ENCODE peak calls at places on chromosomes 7 and 10, in nine cellular contexts. V, K, O, U, C, T, A, I and P are unnamed samples.

GRCh38 chr7:137879357-137880158 is 32.8 kb upstream of the DGKI start:
- DNase-seq in V (no peak), K (no peak), O (no peak), U (no peak), C (no peak), T (no peak), A (peak; percentile 70), I (no peak), P (peak; percentile 50)

GRCh38 chr10:96556003-96556402 is 30.8 kb downstream of the TM9SF3 start:
- DNase-seq in V (no peak), K (no peak), O (no peak), U (no peak), C (no peak), T (no peak), A (no peak), I (peak; percentile 18), P (no peak)

GRCh38 chr10:11377267-11377666 is 234.2 kb downstream of the USP6NL start:
- DNase-seq in V (no peak), K (no peak), O (no peak), U (no peak), C (no peak), T (no peak), A (no peak), I (no peak), P (no peak)

GRCh38 chr7:50687575-50688261 is 95.0 kb downstream of the GRB10 start:
- DNase-seq in V (no peak), K (no peak), O (no peak), U (no peak), C (no peak), T (no peak), A (no peak), I (peak; percentile 40), P (no peak)

GRCh38 chr10:129725890-129726631 is 238.0 kb downstream of the EBF3 start:
- DNase-seq in V (no peak), K (no peak), O (no peak), U (no peak), C (no peak), T (no peak), A (peak; percentile 51), I (no peak), P (no peak)

GRCh38 chr10:127414024-127414423 is 135.1 kb upstream of the NPS start:
- DNase-seq in V (no peak), K (no peak), O (no peak), U (no peak), C (no peak), T (no peak), A (no peak), I (no peak), P (no peak)

GRCh38 chr10:37434091-37434490 is 308.7 kb downstream of the ANKRD30A start:
- DNase-seq in V (no peak), K (no peak), O (no peak), U (no peak), C (no peak), T (no peak), A (no peak), I (no peak), P (no peak)

GRCh38 chr7:90210475-90210874 is 1.1 kb upstream of the STEAP2 start:
- DNase-seq in V (no peak), K (no peak), O (no peak), U (no peak), C (no peak), T (no peak), A (no peak), I (no peak), P (no peak)

GRCh38 chr10:606767-607544 is 82.5 kb downstream of the DIP2C start:
- DNase-seq in V (no peak), K (no peak), O (no peak), U (no peak), C (no peak), T (no peak), A (peak; percentile 64), I (no peak), P (no peak)

GRCh38 chr7:12434012-12434642 is 30.5 kb upstream of the VWDE start:
- DNase-seq in V (no peak), K (no peak), O (no peak), U (no peak), C (no peak), T (no peak), A (no peak), I (no peak), P (no peak)

GRCh38 chr7:66283003-66283920 is 78.1 kb downstream of the TPST1 start:
- DNase-seq in V (no peak), K (no peak), O (no peak), U (no peak), C (no peak), T (no peak), A (no peak), I (no peak), P (no peak)

GRCh38 chr10:1410469-1411395 is 326.6 kb downstream of the ADARB2 start:
- DNase-seq in V (no peak), K (no peak), O (no peak), U (no peak), C (no peak), T (no peak), A (peak; percentile 70), I (no peak), P (no peak)

GRCh38 chr7:158246960-158247673 is 340.5 kb downstream of the PTPRN2 start:
- DNase-seq in V (no peak), K (no peak), O (no peak), U (no peak), C (no peak), T (no peak), A (peak; percentile 55), I (no peak), P (no peak)

GRCh38 chr7:100589341-100589935 is 3.3 kb downstream of the FBXO24 start:
- DNase-seq in V (no peak), K (no peak), O (no peak), U (no peak), C (no peak), T (no peak), A (peak; percentile 63), I (no peak), P (no peak)
- H3K4me3 ChIP-seq in V (no peak overlapping the region), K (no peak overlapping the region), O (no peak overlapping the region), U (no peak overlapping the region), C (no peak overlapping the region), T (no peak overlapping the region), A (no peak overlapping the region), I (no peak overlapping the region), P (no peak overlapping the region)

GRCh38 chr10:15898046-15898445 is 37.7 kb upstream of the MINDY3 start:
- DNase-seq in V (no peak), K (no peak), O (peak; percentile 16), U (no peak), C (no peak), T (no peak), A (no peak), I (no peak), P (no peak)
- H3K27me3 ChIP-seq in V (no peaks in the 10 kb centered on the region), K (no peaks in the 10 kb centered on the region), O (peaks cover 5% of the 10 kb centered on the region), U (no peaks in the 10 kb centered on the region), C (no peaks in the 10 kb centered on the region), T (no peaks in the 10 kb centered on the region), A (no peaks in the 10 kb centered on the region), I (no peaks in the 10 kb centered on the region), P (peaks cover 2% of the 10 kb centered on the region)

DNA sequence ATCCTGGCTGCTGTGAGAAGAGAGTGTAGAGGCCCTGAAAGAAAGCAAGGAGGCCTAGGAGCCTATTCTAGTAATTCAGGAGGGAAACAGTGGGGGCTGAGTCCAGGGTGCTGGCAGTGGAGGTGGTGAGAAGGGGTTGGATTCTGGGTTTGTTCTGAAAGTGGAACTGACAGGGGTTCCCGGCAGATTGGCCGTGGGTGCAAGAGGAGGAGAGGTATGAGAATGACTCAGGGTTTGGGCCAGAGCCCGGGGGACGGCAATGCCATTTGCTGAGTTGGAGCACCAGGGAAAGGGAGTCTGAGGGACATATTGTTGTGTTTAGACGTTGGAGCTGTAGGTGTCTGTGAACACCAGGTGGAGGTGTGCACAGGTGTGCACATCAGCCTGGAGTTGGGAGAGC is 38.5 kb downstream of the NPTX2 start:
- DNase-seq in V (no peak), K (no peak), O (no peak), U (no peak), C (no peak), T (no peak), A (peak; percentile 18), I (peak; percentile 14), P (no peak)
- H3K4me3 ChIP-seq in V (no peak overlapping the region), K (no peak overlapping the region), O (no peak overlapping the region), U (no peak overlapping the region), C (no peak overlapping the region), T (no peak overlapping the region), A (no peak overlapping the region), I (no peak overlapping the region), P (no peak overlapping the region)

DNA sequence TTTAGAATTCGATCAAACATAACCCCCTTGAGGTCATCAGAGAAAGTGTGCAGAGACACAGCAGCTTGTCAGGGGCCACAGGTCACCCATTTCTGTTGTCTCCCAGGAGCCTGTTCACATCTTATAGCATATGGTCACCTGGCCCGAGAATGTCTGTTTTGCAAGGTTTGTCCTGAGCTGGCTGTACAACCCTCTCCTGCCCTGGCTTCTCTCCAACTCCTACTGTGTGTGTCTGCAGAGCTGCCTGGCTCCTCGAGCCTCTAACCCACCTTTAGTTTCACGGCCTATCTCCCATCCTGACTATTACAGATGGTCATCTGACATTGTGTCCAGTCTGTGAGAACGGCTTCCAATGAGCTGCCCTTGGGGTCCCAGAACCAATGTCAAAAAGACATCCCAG is 683.4 kb downstream of the SDK1 start:
- DNase-seq in V (no peak), K (no peak), O (no peak), U (no peak), C (no peak), T (no peak), A (no peak), I (peak; percentile 72), P (no peak)
- H3K27me3 ChIP-seq in V (no peaks in the 10 kb centered on the region), K (no peaks in the 10 kb centered on the region), O (peaks cover 30% of the 10 kb centered on the region), U (no peaks in the 10 kb centered on the region), C (no peaks in the 10 kb centered on the region), T (no peaks in the 10 kb centered on the region), A (no peaks in the 10 kb centered on the region), I (no peaks in the 10 kb centered on the region), P (no peaks in the 10 kb centered on the region)

GRCh38 chr10:92242380-92242779 is 48.5 kb downstream of the CPEB3 start:
- DNase-seq in V (no peak), K (no peak), O (no peak), U (no peak), C (no peak), T (no peak), A (no peak), I (no peak), P (no peak)
- H3K4me3 ChIP-seq in V (no peak overlapping the region), K (no peak overlapping the region), O (no peak overlapping the region), U (no peak overlapping the region), C (no peak overlapping the region), T (peak overlapping the region; percentile 79), A (no peak overlapping the region), I (peak overlapping the region; percentile 78), P (peak overlapping the region; percentile 79)